ENCODE peak calls at places on chromosomes 11 and 22, in seven cellular contexts. O, W, K, N, U, L and J are unnamed samples.

GRCh38 chr11:102974552-102975280 is 19.2 kb upstream of the MMP13 start:
- DNase-seq in O (no peak), W (no peak), K (no peak), N (peak; percentile 81), U (no peak), L (no peak), J (peak; percentile 49)

GRCh38 chr22:26314656-26315055 is 114.4 kb upstream of the ASPHD2 start:
- DNase-seq in O (no peak), W (no peak), K (no peak), N (no peak), U (no peak), L (no peak), J (no peak)

GRCh38 chr11:57210731-57211335 is 26.2 kb downstream of the APLNR start:
- DNase-seq in O (no peak), W (no peak), K (no peak), N (no peak), U (no peak), L (no peak), J (no peak)

GRCh38 chr22:47515384-47516125 is 753.1 kb downstream of the TBC1D22A start:
- DNase-seq in O (no peak), W (no peak), K (no peak), N (no peak), U (no peak), L (no peak), J (no peak)

GRCh38 chr11:58465690-58466089 is 23.7 kb upstream of the OR5B12 start:
- DNase-seq in O (no peak), W (no peak), K (no peak), N (no peak), U (no peak), L (no peak), J (no peak)

GRCh38 chr22:17728786-17729185 is 45.5 kb downstream of the BID start:
- DNase-seq in O (no peak), W (no peak), K (no peak), N (no peak), U (no peak), L (no peak), J (no peak)

GRCh38 chr11:31690041-31690440 is 121.1 kb downstream of the PAX6 start:
- DNase-seq in O (no peak), W (no peak), K (no peak), N (peak; percentile 72), U (no peak), L (no peak), J (peak; percentile 11)

GRCh38 chr11:13891911-13892310 is 70.6 kb upstream of the SPON1 start:
- DNase-seq in O (no peak), W (no peak), K (peak; percentile 54), N (no peak), U (no peak), L (no peak), J (no peak)

GRCh38 chr11:65411681-65412070 is 10.9 kb upstream of the NEAT1 start:
- DNase-seq in O (no peak), W (no peak), K (no peak), N (no peak), U (no peak), L (no peak), J (no peak)

GRCh38 chr11:71476926-71477636 is 24.1 kb downstream of the NADSYN1 start:
- DNase-seq in O (no peak), W (no peak), K (no peak), N (no peak), U (no peak), L (no peak), J (no peak)

GRCh38 chr11:6682936-6683861 is at the start of gene MRPL17:
- DNase-seq in O (peak; percentile 99), W (peak; percentile 98), K (peak; percentile 98), N (peak; percentile 99), U (peak; percentile 98), L (peak; percentile 98), J (peak; percentile 99)

GRCh38 chr11:69372589-69373250 is 78.8 kb downstream of the MYEOV start:
- DNase-seq in O (no peak), W (no peak), K (no peak), N (no peak), U (no peak), L (no peak), J (no peak)

GRCh38 chr22:47304854-47305253 is 542.4 kb downstream of the TBC1D22A start:
- DNase-seq in O (no peak), W (no peak), K (no peak), N (no peak), U (no peak), L (no peak), J (no peak)

GRCh38 chr11:86699036-86699791 is 26.8 kb upstream of the ME3 start:
- DNase-seq in O (no peak), W (peak; percentile 26), K (no peak), N (peak; percentile 59), U (no peak), L (no peak), J (no peak)